ENCODE peak calls at places on chromosome 10, in four cellular contexts. O is thoracic aorta, E is fibroblast of mammary gland, F is cardiac muscle cell. L is an unnamed sample.

GRCh38 chr10:132618158-132618924 is 80.8 kb downstream of the INPP5A start:
- DNase-seq in O (no peak), E (peak; percentile 56), F (no peak), L (peak; percentile 23)

GRCh38 chr10:132094581-132095234 is 29.0 kb downstream of the JAKMIP3 start:
- DNase-seq in O (no peak), E (no peak), F (no peak), L (no peak)

GRCh38 chr10:110993024-110993693 is 73.8 kb downstream of the SHOC2 start:
- DNase-seq in O (no peak), E (peak; percentile 92), F (peak; percentile 70), L (peak; percentile 68)

GRCh38 chr10:119501690-119502089 is 40.8 kb downstream of the RGS10 start:
- DNase-seq in O (no peak), E (no peak), F (no peak), L (no peak)

GRCh38 chr10:96650958-96651357 is 64.1 kb upstream of the TM9SF3 start:
- DNase-seq in O (no peak), E (no peak), F (no peak), L (no peak)

GRCh38 chr10:34049887-34050286 is 715.4 kb upstream of the NRP1 start:
- DNase-seq in O (no peak), E (peak; percentile 91), F (peak; percentile 59), L (no peak)

GRCh38 chr10:5876181-5876768 is 13.4 kb downstream of the ANKRD16 start:
- DNase-seq in O (no peak), E (peak; percentile 95), F (peak; percentile 81), L (peak; percentile 87)

GRCh38 chr10:121159670-121160069 is 308.5 kb downstream of the WDR11 start:
- DNase-seq in O (no peak), E (no peak), F (no peak), L (no peak)

GRCh38 chr10:26481914-26482550 is 43.9 kb downstream of the APBB1IP start:
- DNase-seq in O (no peak), E (no peak), F (no peak), L (no peak)

GRCh38 chr10:29780096-29780495 is 145.3 kb upstream of the SVIL start:
- DNase-seq in O (no peak), E (no peak), F (no peak), L (no peak)

GRCh38 chr10:79124066-79124465 is 55.3 kb downstream of the ZMIZ1 start:
- DNase-seq in O (no peak), E (no peak), F (no peak), L (no peak)
- H3K4me3 ChIP-seq in O (no peak overlapping the region), E (no peak overlapping the region), F (no peak overlapping the region), L (no peak overlapping the region)

DNA sequence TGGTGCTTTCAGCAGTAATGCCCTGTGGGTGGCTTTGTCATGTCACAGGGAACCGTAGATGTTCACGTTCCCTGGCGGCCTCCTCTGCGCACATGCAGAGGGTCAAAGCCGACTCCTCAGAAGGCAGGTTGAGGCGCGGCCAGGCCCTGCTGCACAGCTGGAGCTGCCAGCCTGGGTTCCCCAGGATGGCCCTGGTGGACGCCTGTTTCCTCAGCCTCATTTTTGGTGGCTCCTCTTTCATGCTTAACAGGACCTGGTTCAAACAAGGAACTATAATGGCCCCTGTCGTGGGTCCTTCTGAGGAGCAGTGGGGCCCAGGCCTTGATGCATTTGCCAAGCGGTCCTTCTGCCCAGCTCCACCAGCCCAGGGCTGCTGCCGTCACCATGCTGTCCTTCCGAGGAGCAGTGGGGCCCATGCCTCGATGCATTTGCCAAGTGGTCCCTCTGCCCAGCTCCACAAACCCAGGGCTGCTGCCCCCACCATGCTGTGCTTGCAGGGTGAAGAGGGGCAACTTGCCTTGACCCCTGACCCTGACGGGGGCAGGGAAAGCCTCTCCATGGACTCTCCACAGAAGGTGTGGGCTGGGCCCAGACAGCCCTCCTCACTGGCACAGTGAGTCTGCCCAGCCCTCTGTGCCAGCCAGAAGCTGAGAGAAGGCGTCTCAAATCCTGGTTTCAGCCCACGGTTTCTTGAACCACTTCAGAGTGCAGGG is 338.2 kb downstream of the TCERG1L start:
- DNase-seq in O (no peak), E (no peak), F (no peak), L (no peak)
- TF ChIP-seq CTCF in O (no peak), E (no peak), F (no peak), L (no peak)

DNA sequence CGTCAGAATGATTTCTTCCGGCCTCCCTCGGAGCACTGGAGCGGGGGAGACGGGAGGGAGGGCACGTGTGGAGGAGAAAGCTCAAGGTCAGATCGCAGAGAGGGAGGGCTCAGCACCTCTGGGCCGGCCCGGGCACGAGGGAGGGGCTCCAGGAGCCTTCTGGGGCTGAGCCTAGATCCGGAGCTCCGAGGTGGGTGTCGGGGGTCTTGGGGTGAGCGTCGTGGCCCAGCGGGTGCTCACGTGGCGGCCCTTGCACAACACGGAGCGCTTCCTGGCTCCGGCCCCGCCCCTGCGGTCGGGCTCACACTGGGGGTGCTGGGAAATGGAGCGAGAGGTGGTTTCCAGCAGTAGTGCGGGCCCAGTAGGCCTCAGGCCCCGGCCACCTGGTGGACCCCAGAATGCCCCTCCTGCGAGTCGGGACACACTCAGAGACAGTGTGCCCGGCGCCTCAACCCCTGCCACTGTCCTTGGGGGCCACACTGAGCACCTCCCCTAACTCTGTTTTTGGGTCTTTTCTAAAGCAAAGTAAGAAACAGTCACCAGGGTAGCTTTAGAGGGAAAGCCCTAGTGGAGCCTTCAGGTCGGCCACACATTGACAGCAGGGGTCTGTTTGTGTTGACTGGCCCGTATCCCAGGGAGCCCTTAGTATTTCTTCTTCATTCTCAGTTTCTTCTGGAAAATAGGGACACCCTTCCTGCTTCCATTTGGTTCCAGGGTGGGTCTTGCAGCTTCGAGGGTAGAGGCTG is 798 bp downstream of the PPIF start:
- DNase-seq in O (no peak), E (peak; percentile 64), F (peak; percentile 85), L (peak; percentile 65)
- H3K4me3 ChIP-seq in O (peak overlapping the region; percentile 94), E (peak overlapping the region; percentile 75), F (peak overlapping the region; percentile 63), L (peak overlapping the region; percentile 84)

GRCh38 chr10:1301138-1301537 is 245.0 kb downstream of the WDR37 start:
- DNase-seq in O (no peak), E (no peak), F (no peak), L (no peak)
- TF ChIP-seq CTCF in O (no peak), E (no peak), F (no peak), L (no peak)

DNA sequence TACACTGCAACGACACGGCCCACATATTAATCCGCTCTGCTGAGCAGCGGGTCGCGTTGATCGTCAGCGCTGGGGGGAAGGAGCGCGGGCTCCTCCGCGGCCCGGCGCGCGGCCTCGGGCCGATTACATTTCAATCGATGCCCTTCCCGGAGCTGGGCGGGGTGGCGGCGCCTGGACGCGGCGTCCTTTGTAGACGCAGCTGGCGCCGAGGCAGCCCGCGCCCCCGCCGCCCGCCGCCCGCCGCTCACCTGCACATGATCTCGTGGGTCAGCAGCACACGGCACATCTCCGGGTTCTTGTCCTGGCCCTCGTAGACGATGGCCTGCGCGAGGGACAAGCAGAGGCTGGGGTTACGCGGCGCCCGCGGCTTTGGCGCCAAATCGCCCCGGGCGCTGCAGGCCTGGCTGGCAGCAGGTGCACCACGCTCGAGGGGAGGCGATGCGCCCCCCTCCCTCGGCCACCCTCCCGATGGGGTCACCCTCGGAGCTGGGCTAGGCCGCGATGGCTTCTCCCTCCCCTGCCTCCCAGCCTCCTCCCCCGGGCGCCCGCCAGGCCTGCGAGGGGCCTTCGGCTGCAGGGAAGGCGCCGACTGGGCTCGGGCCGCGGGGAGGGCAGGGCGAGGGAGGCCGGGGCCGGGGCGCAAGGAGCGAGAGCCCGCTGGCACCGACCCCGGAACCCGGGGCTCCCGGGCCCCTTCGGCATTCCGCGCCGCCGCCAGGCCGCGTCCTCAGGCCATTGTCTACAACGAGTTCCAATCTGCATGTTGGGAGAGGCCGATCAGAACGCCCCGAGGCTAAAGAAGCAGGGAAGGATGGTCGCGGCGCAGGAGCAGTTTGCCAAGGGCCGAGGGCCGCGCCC is 5.2 kb downstream of the EBF3 start:
- DNase-seq in O (no peak), E (no peak), F (no peak), L (peak; percentile 29)
- H3K4me3 ChIP-seq in O (peak overlapping the region; percentile 56), E (no peak overlapping the region), F (peak overlapping the region; percentile 15), L (peak overlapping the region; percentile 51)

GRCh38 chr10:62689712-62690111 is 114.8 kb upstream of the ADO start:
- DNase-seq in O (no peak), E (no peak), F (no peak), L (no peak)

GRCh38 chr10:62692085-62692484 is 112.4 kb upstream of the ADO start:
- DNase-seq in O (no peak), E (no peak), F (no peak), L (no peak)

GRCh38 chr10:62688971-62689700 is 115.4 kb upstream of the ADO start:
- DNase-seq in O (no peak), E (no peak), F (no peak), L (no peak)

GRCh38 chr10:62691331-62691730 is 113.2 kb upstream of the ADO start:
- DNase-seq in O (no peak), E (no peak), F (no peak), L (no peak)

GRCh38 chr10:62690703-62691102 is 113.8 kb upstream of the ADO start:
- DNase-seq in O (no peak), E (peak; percentile 2), F (no peak), L (no peak)
- TF ChIP-seq CTCF in O (no peak), E (no peak), F (no peak), L (no peak)

DNA sequence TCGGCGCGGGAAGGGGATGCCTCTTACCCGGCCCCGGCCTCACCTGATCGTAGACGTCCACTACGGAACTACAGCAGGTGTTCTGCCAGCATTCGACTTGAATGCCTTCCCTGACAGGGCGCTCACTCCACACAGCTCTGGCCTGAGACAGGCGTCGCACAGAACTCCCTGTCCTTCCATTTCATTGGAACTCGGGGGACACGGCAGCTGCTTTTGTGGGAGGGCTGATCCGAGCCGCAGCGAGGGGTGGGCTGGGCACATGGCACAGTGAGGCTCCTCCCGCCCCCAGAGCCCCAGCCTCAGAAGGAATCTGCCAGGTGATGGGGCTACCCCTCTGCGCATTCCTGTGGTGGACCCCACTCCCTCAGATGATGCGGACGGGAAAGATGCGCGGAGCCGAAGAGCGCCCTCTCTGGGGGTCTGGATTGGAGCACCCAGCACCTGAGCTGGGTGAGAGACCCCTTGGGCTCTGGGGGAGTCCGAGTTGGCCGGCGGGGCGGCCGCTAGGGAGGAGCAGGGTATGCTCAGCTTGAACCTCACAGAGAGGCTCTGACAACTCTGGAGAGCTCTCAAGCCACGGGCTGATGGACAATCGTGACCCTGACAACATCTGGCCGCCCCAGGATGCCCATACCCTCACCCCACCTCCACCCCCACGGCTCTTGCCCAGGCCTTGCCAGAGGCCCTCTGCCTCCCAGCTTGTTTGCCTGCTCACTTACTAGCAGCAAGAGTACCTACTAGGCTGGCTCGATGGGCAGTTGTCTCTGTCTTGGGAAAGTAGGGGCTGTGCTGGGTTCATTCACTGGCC is 36.6 kb downstream of the RASGEF1A start:
- DNase-seq in O (no peak), E (no peak), F (no peak), L (no peak)
- H3K4me3 ChIP-seq in O (no peak overlapping the region), E (no peak overlapping the region), F (peak overlapping the region; percentile 35), L (no peak overlapping the region)

L was measured in fibroblast of the aortic adventitia.